ENCODE peak calls at places on chromosomes 1 and 21, in four cellular contexts. X, U, E and T are unnamed samples.

GRCh38 chr1:61699893-61700851 is 24.8 kb downstream of the TM2D1 start:
- DNase-seq in U (peak), X (no peak), E (no peak), T (no peak)

GRCh38 chr21:33901421-33902288 is 13.9 kb downstream of the ATP5PO start:
- DNase-seq in X (peak), U (peak), E (peak), T (no peak)

GRCh38 chr1:175402336-175402735 is 209.8 kb upstream of the KIAA0040 start:
- DNase-seq in U (no peak), E (no peak), X (no peak), T (no peak)

GRCh38 chr1:246891105-246891504 is 40.6 kb downstream of the AHCTF1 start:
- DNase-seq in U (no peak), X (no peak), E (no peak), T (no peak)

GRCh38 chr21:28256420-28256831 is 736.3 kb downstream of the LTN1 start:
- DNase-seq in X (no peak), U (no peak), E (no peak), T (no peak)

GRCh38 chr1:7348073-7348472 is 423.0 kb upstream of the VAMP3 start:
- DNase-seq in U (no peak), E (no peak), X (no peak), T (no peak)

GRCh38 chr1:53122847-53123461 is 19.5 kb downstream of the SLC1A7 start:
- DNase-seq in U (no peak), E (no peak), X (no peak), T (no peak)

GRCh38 chr1:24619376-24619775 is 23.7 kb upstream of the SRRM1 start:
- DNase-seq in X (no peak), U (no peak), E (no peak), T (no peak)

GRCh38 chr1:47532831-47533175 is 95.0 kb downstream of the FOXD2 start:
- DNase-seq in X (no peak), U (no peak), E (no peak), T (no peak)

GRCh38 chr1:109728870-109729269 is 12.0 kb downstream of the GSTM3 start:
- DNase-seq in U (no peak), E (no peak), X (no peak), T (no peak)

GRCh38 chr1:109815809-109816791 is 52.4 kb upstream of the EPS8L3 start:
- DNase-seq in U (no peak), E (no peak), X (no peak), T (no peak)

GRCh38 chr1:153506831-153507413 is 28.9 kb downstream of the S100A6 start:
- DNase-seq in E (no peak), X (peak), U (peak), T (peak)

GRCh38 chr1:53686371-53687267 is 52.3 kb downstream of the GLIS1 start:
- DNase-seq in U (peak), X (no peak), E (no peak), T (peak)

GRCh38 chr1:49864597-49864996 is 159.2 kb downstream of the AGBL4 start:
- DNase-seq in U (no peak), X (no peak), E (no peak), T (no peak)

GRCh38 chr1:178220094-178220493 is 126.2 kb downstream of the RASAL2 start:
- DNase-seq in E (no peak), X (no peak), U (peak), T (no peak)

GRCh38 chr1:14713077-14713476 is 114.6 kb downstream of the KAZN start:
- DNase-seq in X (no peak), E (no peak), U (no peak), T (no peak)

GRCh38 chr1:47409311-47410085 is 6.6 kb upstream of the FOXE3 start:
- DNase-seq in E (no peak), X (no peak), U (peak), T (no peak)

GRCh38 chr1:21620461-21620860 is 48.7 kb downstream of the RAP1GAP start:
- DNase-seq in E (no peak), X (no peak), U (no peak), T (no peak)

GRCh38 chr1:9840176-9840575 is 16.4 kb upstream of the CLSTN1 start:
- DNase-seq in E (no peak), U (no peak), X (no peak), T (no peak)

GRCh38 chr1:29122987-29123870 is 474 bp downstream of the TMEM200B start:
- DNase-seq in U (peak), X (no peak), E (peak), T (peak)

GRCh38 chr1:89779541-89779940 is 41.3 kb upstream of the LRRC8D start:
- DNase-seq in E (no peak), U (no peak), X (no peak), T (no peak)